ENCODE peak calls at places on chromosomes 7 and 10, in five cellular contexts. D is activated T-helper 1 cell treated with Interleukin-2 at 50 U/mL for 16 hours, J is GM23338, C is psoas muscle, R is bronchial epithelial cell. A is an unnamed sample.
A peak's percentile ranks its signal among the peaks of the same experiment; 100 is the strongest.

GRCh38 chr7:98151884-98152283 is 45.2 kb downstream of the LMTK2 start:
- DNase-seq in R (no peak), J (no peak), C (no peak), D (no peak), A (no peak)

GRCh38 chr7:5383314-5384098 is 40.1 kb downstream of the TNRC18 start:
- DNase-seq in R (no peak), C (no peak), D (no peak), J (no peak), A (no peak)

GRCh38 chr10:72263613-72264241 is 10.0 kb upstream of the DDIT4 start:
- DNase-seq in C (no peak), D (no peak), R (peak; percentile 92), J (peak; percentile 23), A (peak; percentile 24)

GRCh38 chr10:124667425-124668130 is 76.6 kb downstream of the FAM53B start:
- DNase-seq in J (no peak), D (no peak), R (no peak), C (peak; percentile 4), A (no peak)

GRCh38 chr10:99540673-99541531 is 8.2 kb downstream of the NKX2-3 start:
- DNase-seq in J (peak; percentile 65), D (no peak), R (no peak), C (no peak), A (no peak)

GRCh38 chr7:17651926-17652385 is 288.3 kb downstream of the SNX13 start:
- DNase-seq in C (no peak), J (no peak), R (peak; percentile 70), D (no peak), A (no peak)

GRCh38 chr10:13340068-13340467 is 8.0 kb downstream of the SEPHS1 start:
- DNase-seq in D (no peak), R (peak; percentile 44), C (no peak), J (no peak), A (no peak)

GRCh38 chr7:94656925-94657731 is 1.2 kb upstream of the SGCE start:
- DNase-seq in D (no peak), C (no peak), R (peak; percentile 34), J (peak; percentile 46), A (peak; percentile 18)

GRCh38 chr7:149869867-149870266 is 3.9 kb upstream of the ATP6V0E2 start:
- DNase-seq in J (no peak), C (no peak), R (no peak), D (no peak), A (peak; percentile 29)

GRCh38 chr7:90564455-90564854 is 31.7 kb upstream of the CDK14 start:
- DNase-seq in J (no peak), C (no peak), R (no peak), D (no peak), A (no peak)

GRCh38 chr10:48939790-48940325 is at the start of gene LRRC18:
- DNase-seq in D (no peak), J (no peak), R (no peak), C (no peak), A (no peak)

GRCh38 chr10:115771755-115772154 is 501.3 kb downstream of the GFRA1 start:
- DNase-seq in J (no peak), C (no peak), D (no peak), R (no peak), A (no peak)

A was measured in activated effector memory CD4-positive, alpha-beta T cell treated with Interleukin-2 at 50 U/mL for 16 hours.